ENCODE peak calls at places on chromosome X, in seven cellular contexts. O is AG09309, K is kidney epithelial cell, C is neural crest cell, G is fibroblast of mammary gland, N is colonic mucosa, I is SK-N-SH. B is an unnamed sample.

GRCh38 chrX:133523094-133523493 is 107.8 kb upstream of the GPC4 start:
- DNase-seq in K (peak), I (no peak), G (peak), N (no peak), C (no peak), O (no peak), B (no peak)

GRCh38 chrX:48613502-48614160 is 16.3 kb downstream of the WDR13 start:
- DNase-seq in O (no peak), N (no peak), I (no peak), K (no peak), G (no peak), C (no peak), B (no peak)

GRCh38 chrX:129932792-129933321 is 26.9 kb downstream of the UTP14A start:
- DNase-seq in N (peak), K (no peak), G (no peak), I (no peak), C (no peak), O (no peak), B (peak)

GRCh38 chrX:68599256-68600152 is 48.0 kb upstream of the STARD8 start:
- DNase-seq in K (no peak), N (no peak), I (peak), C (no peak), G (peak), O (no peak), B (no peak)

GRCh38 chrX:29044802-29045201 is 457.6 kb downstream of the IL1RAPL1 start:
- DNase-seq in C (no peak), N (no peak), K (no peak), I (no peak), G (peak), O (no peak), B (no peak)

GRCh38 chrX:38347136-38347535 is 5.3 kb upstream of the OTC start:
- DNase-seq in C (no peak), O (peak), I (no peak), N (no peak), K (peak), G (peak), B (no peak)

GRCh38 chrX:8907678-8908077 is 106.5 kb upstream of the FAM9A start:
- DNase-seq in O (no peak), I (no peak), K (no peak), G (no peak), C (no peak), N (no peak), B (no peak)

GRCh38 chrX:71216446-71216845 is 6.6 kb upstream of the GJB1 start:
- DNase-seq in G (no peak), K (no peak), O (no peak), C (no peak), N (peak), I (no peak), B (no peak)

GRCh38 chrX:39899876-39900787 is 197.6 kb downstream of the BCOR start:
- DNase-seq in O (no peak), K (no peak), C (no peak), N (no peak), I (peak), G (peak), B (no peak)

GRCh38 chrX:111376897-111377601 is 34.9 kb downstream of the DCX start:
- DNase-seq in O (no peak), C (peak), I (no peak), N (no peak), G (no peak), K (no peak), B (no peak)

GRCh38 chrX:74248889-74249288 is 55.1 kb upstream of the ZCCHC13 start:
- DNase-seq in I (no peak), K (no peak), G (peak), C (no peak), O (no peak), N (peak), B (no peak)

GRCh38 chrX:123830309-123830708 is 29.5 kb upstream of the XIAP start:
- DNase-seq in G (peak), O (peak), K (peak), N (peak), C (no peak), I (no peak), B (peak)

GRCh38 chrX:18353931-18354368 is 538 bp downstream of the SCML2 start:
- DNase-seq in I (peak), G (no peak), N (peak), K (no peak), C (peak), O (no peak), B (no peak)

GRCh38 chrX:55004231-55004630 is 4.1 kb downstream of the APEX2 start:
- DNase-seq in K (no peak), G (no peak), I (no peak), O (no peak), C (no peak), N (no peak), B (no peak)

GRCh38 chrX:20442597-20442996 is 175.9 kb upstream of the RPS6KA3 start:
- DNase-seq in N (peak), K (peak), I (peak), C (peak), G (peak), O (peak), B (peak)

GRCh38 chrX:96979766-96980165 is 96.1 kb downstream of the RPA4 start:
- DNase-seq in O (no peak), N (no peak), C (no peak), G (no peak), K (no peak), I (no peak), B (no peak)

GRCh38 chrX:99494668-99495067 is 915.4 kb downstream of the PCDH19 start:
- DNase-seq in O (no peak), C (no peak), N (no peak), I (no peak), K (no peak), G (no peak), B (no peak)

GRCh38 chrX:68204639-68205038 is 228.7 kb downstream of the OPHN1 start:
- DNase-seq in G (no peak), K (no peak), N (no peak), I (no peak), O (no peak), C (no peak), B (no peak)

GRCh38 chrX:15594371-15594770 is 6.4 kb downstream of the ACE2 start:
- DNase-seq in G (no peak), K (no peak), I (no peak), N (no peak), C (no peak), O (no peak), B (no peak)

GRCh38 chrX:136767104-136767941 is 13.4 kb downstream of the ARHGEF6 start:
- DNase-seq in O (no peak), N (peak), K (no peak), G (peak), I (peak), C (peak), B (peak)

GRCh38 chrX:154436597-154437397 is at the start of gene GDI1:
- DNase-seq in N (no peak), O (no peak), G (peak), C (peak), K (no peak), I (peak), B (peak)

GRCh38 chrX:40420899-40421729 is 159.7 kb upstream of the ATP6AP2 start:
- DNase-seq in G (no peak), O (no peak), N (no peak), I (no peak), C (no peak), K (peak), B (peak)

GRCh38 chrX:48937065-48937907 is 18.5 kb upstream of the PIM2 start:
- DNase-seq in C (no peak), O (no peak), G (peak), I (no peak), N (peak), K (no peak), B (peak)

GRCh38 chrX:3815896-3816664 is 102.6 kb upstream of the PRKX start:
- DNase-seq in N (peak), C (peak), O (no peak), K (no peak), I (peak), G (peak), B (peak)

GRCh38 chrX:100745806-100746537 is 14.1 kb upstream of the SYTL4 start:
- DNase-seq in O (no peak), I (no peak), G (peak), K (no peak), C (no peak), N (peak), B (no peak)

GRCh38 chrX:81377329-81377728 is 175.4 kb downstream of the SH3BGRL start:
- DNase-seq in C (no peak), I (peak), N (no peak), G (peak), K (no peak), O (peak), B (no peak)

GRCh38 chrX:9310596-9310995 is 154.3 kb upstream of the TBL1X start:
- DNase-seq in C (no peak), K (no peak), I (no peak), G (peak), N (no peak), O (peak), B (no peak)

GRCh38 chrX:119410027-119410819 is 11.1 kb downstream of the SLC25A43 start:
- DNase-seq in O (peak), K (no peak), G (peak), I (no peak), N (peak), C (no peak), B (no peak)

GRCh38 chrX:48927736-48928382 is 9.0 kb upstream of the PIM2 start:
- DNase-seq in O (no peak), N (no peak), I (no peak), C (no peak), G (no peak), K (no peak), B (no peak)

GRCh38 chrX:150779367-150779766 is 86.2 kb downstream of the MTMR1 start:
- DNase-seq in N (no peak), C (no peak), O (no peak), I (no peak), G (no peak), K (no peak), B (no peak)

GRCh38 chrX:19332983-19333382 is 10.7 kb upstream of the PDHA1 start:
- DNase-seq in O (no peak), G (peak), C (no peak), N (no peak), I (peak), K (no peak), B (no peak)

GRCh38 chrX:112818114-112819012 is 22.3 kb downstream of the AMOT start:
- DNase-seq in G (no peak), K (no peak), I (no peak), C (no peak), O (no peak), N (no peak), B (no peak)

GRCh38 chrX:118718737-118719136 is 8.7 kb upstream of the IL13RA1 start:
- DNase-seq in C (no peak), O (no peak), N (no peak), G (no peak), I (no peak), K (no peak), B (no peak)

GRCh38 chrX:24423960-24424359 is 41.1 kb upstream of the PDK3 start:
- DNase-seq in I (no peak), K (peak), C (no peak), G (peak), N (no peak), O (no peak), B (no peak)

GRCh38 chrX:101220881-101221280 is 1.3 kb downstream of the DRP2 start:
- DNase-seq in I (no peak), K (no peak), O (no peak), G (no peak), C (no peak), N (peak), B (no peak)

GRCh38 chrX:136261316-136261715 is 10.1 kb upstream of the MAP7D3 start:
- DNase-seq in K (no peak), I (no peak), N (no peak), C (no peak), O (no peak), G (no peak), B (no peak)

GRCh38 chrX:2430265-2430825 is 70.4 kb downstream of the DHRSX start:
- DNase-seq in I (no peak), N (no peak), G (no peak), K (no peak), C (no peak), O (no peak), B (no peak)

GRCh38 chrX:9227276-9227675 is 193.3 kb upstream of the FAM9B start:
- DNase-seq in O (no peak), G (peak), C (no peak), I (no peak), K (no peak), N (no peak), B (no peak)

GRCh38 chrX:152958524-152959465 is 35.1 kb downstream of the PNMA5 start:
- DNase-seq in N (peak), G (peak), I (peak), C (peak), K (peak), O (peak), B (peak)
- TF ChIP-seq CTCF in N (peak), G (peak), I (peak), C (peak), K (peak), O (peak), B (peak)

DNA sequence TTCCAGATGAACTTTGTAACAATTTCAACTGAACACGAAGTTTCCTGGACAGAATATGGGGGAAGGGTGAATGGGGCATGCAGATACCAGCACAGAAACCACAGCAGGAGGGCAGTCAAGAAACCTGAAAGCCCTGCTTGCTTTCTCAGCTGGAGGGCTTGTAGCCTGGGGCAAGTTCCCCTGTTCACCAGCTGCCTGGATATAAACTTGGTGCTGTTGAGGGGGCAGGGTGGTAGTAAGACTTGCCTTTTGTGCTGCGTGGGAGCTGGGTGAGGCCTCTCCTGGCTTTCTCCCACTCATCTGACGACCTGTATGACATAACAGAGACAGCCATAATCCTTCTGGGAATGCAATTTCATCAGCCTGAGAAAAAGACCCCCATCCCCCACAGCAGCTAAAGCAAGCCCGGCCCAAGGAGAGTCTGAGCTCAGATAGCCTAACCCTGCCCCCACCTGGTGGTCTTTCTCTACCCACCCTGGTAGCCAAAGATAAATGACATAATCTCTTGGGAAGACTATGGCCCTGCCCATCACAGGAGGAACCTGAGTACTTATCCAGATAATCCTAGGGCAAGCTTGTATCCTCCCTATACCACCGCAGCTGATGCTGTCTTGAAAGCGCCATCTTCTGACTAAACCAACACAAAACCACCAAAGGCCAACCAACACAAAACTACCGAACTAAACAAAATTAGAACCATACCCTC is 234.3 kb downstream of the LAS1L start:
- DNase-seq in O (no peak), N (no peak), I (no peak), K (no peak), G (no peak), C (no peak), B (no peak)
- TF ChIP-seq CTCF in O (no peak), N (no peak), I (no peak), K (no peak), G (no peak), C (no peak), B (no peak)

GRCh38 chrX:131728295-131729145 is 184.6 kb downstream of the OR13H1 start:
- DNase-seq in K (no peak), O (peak), C (no peak), G (peak), N (peak), I (peak), B (peak)
- TF ChIP-seq CTCF in K (no peak), O (peak), C (no peak), G (peak), N (peak), I (peak), B (peak)

GRCh38 chrX:35622601-35623000 is 175.5 kb upstream of the MAGEB16 start:
- DNase-seq in K (no peak), G (no peak), O (no peak), N (no peak), I (no peak), C (no peak), B (no peak)
- TF ChIP-seq CTCF in K (no peak), G (no peak), O (no peak), N (no peak), I (no peak), C (no peak), B (no peak)

GRCh38 chrX:63930140-63930539 is 145.1 kb upstream of the ARHGEF9 start:
- DNase-seq in C (no peak), N (no peak), K (no peak), O (no peak), I (peak), G (peak), B (no peak)
- TF ChIP-seq CTCF in C (peak), N (no peak), K (peak), O (peak), I (peak), G (peak), B (no peak)

GRCh38 chrX:103626855-103627254 is 1.9 kb upstream of the TCEAL1 start:
- DNase-seq in N (no peak), O (no peak), K (no peak), G (peak), I (no peak), C (no peak), B (no peak)

GRCh38 chrX:103628386-103629290 is at the start of gene TCEAL1:
- DNase-seq in O (no peak), K (no peak), G (peak), N (peak), C (peak), I (peak), B (peak)

GRCh38 chrX:103629295-103630170 is 758 bp downstream of the TCEAL1 start:
- DNase-seq in G (peak), O (peak), C (peak), I (peak), N (peak), K (no peak), B (peak)

GRCh38 chrX:103624111-103624510 is 4.7 kb upstream of the TCEAL1 start:
- DNase-seq in I (no peak), O (no peak), K (no peak), N (no peak), G (no peak), C (no peak), B (no peak)
- TF ChIP-seq CTCF in I (no peak), O (no peak), K (no peak), N (no peak), G (no peak), C (no peak), B (no peak)

DNA sequence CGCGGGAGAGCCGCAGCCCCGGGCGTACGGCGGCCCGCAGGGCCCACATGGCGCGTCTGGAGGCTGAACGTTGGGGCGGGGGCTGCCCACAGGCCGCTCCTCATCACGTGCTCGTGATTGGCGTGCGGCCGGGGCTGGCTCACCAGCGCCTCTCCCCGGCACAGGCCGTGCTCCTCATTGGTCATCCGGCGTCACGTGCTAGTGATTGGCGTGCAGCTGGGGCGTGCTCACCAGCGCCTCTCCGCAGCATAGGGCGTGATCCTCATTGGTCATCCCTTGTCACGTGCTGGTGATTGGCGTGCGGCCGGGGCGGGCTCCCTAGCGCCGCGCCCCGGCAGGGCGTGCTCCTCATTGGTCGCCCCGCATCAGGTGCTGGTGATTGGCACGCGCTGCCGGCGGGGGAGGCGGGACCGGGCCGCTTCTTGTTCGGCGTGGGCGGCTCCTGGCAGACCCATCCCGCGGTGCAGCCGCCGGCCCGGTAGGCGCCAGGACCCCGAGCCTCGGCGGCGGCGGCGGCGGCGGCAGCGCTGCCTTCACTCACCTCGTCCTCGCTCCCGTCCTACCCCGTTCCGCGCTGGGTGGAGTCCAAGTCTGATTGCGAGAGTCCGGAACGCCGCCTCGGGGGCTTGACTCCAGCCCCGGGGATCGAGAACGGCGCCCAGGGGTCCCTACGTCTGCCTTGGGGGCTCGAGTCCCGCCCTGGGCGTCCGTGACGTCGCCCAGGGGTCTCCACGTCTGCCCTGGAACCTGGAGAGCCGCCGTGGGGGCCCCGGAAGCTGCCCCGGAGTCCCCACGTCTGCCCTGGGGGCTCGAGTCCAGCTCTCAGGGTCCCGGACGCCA is at the start of gene GTPBP6:
- DNase-seq in I (peak), K (peak), G (peak), N (peak), C (peak), O (peak), B (peak)
- TF ChIP-seq CTCF in I (peak), K (peak), G (no peak), N (no peak), C (no peak), O (no peak), B (peak)

DNA sequence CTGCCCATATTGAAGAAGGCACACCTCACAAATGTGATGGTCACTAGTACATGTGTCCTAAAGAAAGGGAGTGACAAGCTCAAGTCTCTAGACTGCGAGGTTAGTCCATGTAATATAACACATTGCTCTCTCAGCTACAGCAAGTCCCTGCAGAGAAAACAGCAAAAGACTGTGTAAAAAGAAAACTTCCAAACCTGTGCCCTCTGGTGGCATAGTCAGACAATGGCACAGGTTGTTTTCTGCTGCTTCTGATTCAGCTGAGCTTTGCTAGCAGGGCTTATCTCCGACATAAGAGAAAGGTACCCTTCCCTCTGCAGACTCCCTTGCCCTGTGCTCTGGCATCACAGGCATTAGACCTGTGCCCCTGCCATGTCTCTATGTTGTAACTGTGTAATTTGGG is 1.4 kb upstream of the SERPINA7 start:
- DNase-seq in K (no peak), C (no peak), O (no peak), G (peak), N (peak), I (no peak), B (no peak)
- TF ChIP-seq CTCF in K (peak), C (peak), O (peak), G (peak), N (peak), I (peak), B (peak)

B was measured in GM06990.